ENCODE peak calls at places on chromosomes 13 and 19, in seven cellular contexts. A is colonic mucosa, X is ovary, Z is neural crest cell, O is bronchial epithelial cell, B is omental fat pad, I is A549. M is an unnamed sample.

GRCh38 chr13:99812611-99813010 is 159.0 kb downstream of the ZIC5 start:
- DNase-seq in A (no peak), X (no peak), Z (no peak), O (peak; percentile 3), B (no peak), I (peak; percentile 11), M (peak; percentile 16)

GRCh38 chr13:29502391-29503008 is 93.0 kb downstream of the SLC7A1 start:
- DNase-seq in A (no peak), X (no peak), Z (no peak), O (no peak), B (no peak), I (no peak), M (no peak)

GRCh38 chr19:17830567-17831418 is 9.5 kb upstream of the INSL3 start:
- DNase-seq in A (peak; percentile 92), X (peak; percentile 95), Z (peak; percentile 62), O (peak; percentile 74), B (no peak), I (peak; percentile 91), M (no peak)

GRCh38 chr13:27678306-27679040 is 56.8 kb downstream of the POLR1D start:
- DNase-seq in A (peak; percentile 22), X (no peak), Z (no peak), O (peak; percentile 81), B (no peak), I (no peak), M (no peak)

GRCh38 chr13:30158774-30159445 is 148.4 kb downstream of the KATNAL1 start:
- DNase-seq in A (no peak), X (peak; percentile 38), Z (no peak), O (no peak), B (no peak), I (no peak), M (peak; percentile 9)

GRCh38 chr13:100176781-100177389 is 88.0 kb downstream of the PCCA start:
- DNase-seq in A (no peak), X (no peak), Z (no peak), O (peak; percentile 54), B (no peak), I (no peak), M (no peak)

GRCh38 chr13:50366488-50367174 is 351.4 kb downstream of the KCNRG start:
- DNase-seq in A (no peak), X (no peak), Z (no peak), O (no peak), B (no peak), I (no peak), M (no peak)

GRCh38 chr19:3190921-3191805 is 5.4 kb downstream of the NCLN start:
- DNase-seq in A (no peak), X (no peak), Z (no peak), O (no peak), B (no peak), I (no peak), M (no peak)

GRCh38 chr13:97474581-97474980 is 40.6 kb downstream of the RAP2A start:
- DNase-seq in A (no peak), X (no peak), Z (no peak), O (no peak), B (no peak), I (no peak), M (no peak)

GRCh38 chr13:29125934-29126424 is 305.8 kb downstream of the MTUS2 start:
- DNase-seq in A (no peak), X (no peak), Z (no peak), O (no peak), B (no peak), I (no peak), M (no peak)

GRCh38 chr13:51758691-51759090 is 45.3 kb downstream of the DHRS12 start:
- DNase-seq in A (no peak), X (no peak), Z (no peak), O (no peak), B (no peak), I (no peak), M (no peak)

GRCh38 chr19:12997967-12998940 is 3.0 kb downstream of the NFIX start:
- DNase-seq in A (no peak), X (no peak), Z (no peak), O (no peak), B (no peak), I (no peak), M (no peak)

GRCh38 chr13:34749046-34749445 is 193.0 kb upstream of the NBEA start:
- DNase-seq in A (no peak), X (no peak), Z (no peak), O (peak; percentile 43), B (no peak), I (no peak), M (no peak)

GRCh38 chr19:31314849-31315620 is 34.2 kb downstream of the TSHZ3 start:
- DNase-seq in A (no peak), X (no peak), Z (no peak), O (no peak), B (no peak), I (peak; percentile 20), M (no peak)

GRCh38 chr19:29014857-29015436 is 198.0 kb downstream of the UQCRFS1 start:
- DNase-seq in A (no peak), X (no peak), Z (no peak), O (no peak), B (no peak), I (peak; percentile 20), M (no peak)

GRCh38 chr19:4580021-4580901 is 20.8 kb upstream of the SEMA6B start:
- DNase-seq in A (no peak), X (no peak), Z (no peak), O (no peak), B (no peak), I (no peak), M (no peak)
- TF ChIP-seq CTCF in A (no peak), X (no peak), Z (no peak), O (peak; percentile 29), B (no peak), I (peak; percentile 18), M (no peak)

DNA sequence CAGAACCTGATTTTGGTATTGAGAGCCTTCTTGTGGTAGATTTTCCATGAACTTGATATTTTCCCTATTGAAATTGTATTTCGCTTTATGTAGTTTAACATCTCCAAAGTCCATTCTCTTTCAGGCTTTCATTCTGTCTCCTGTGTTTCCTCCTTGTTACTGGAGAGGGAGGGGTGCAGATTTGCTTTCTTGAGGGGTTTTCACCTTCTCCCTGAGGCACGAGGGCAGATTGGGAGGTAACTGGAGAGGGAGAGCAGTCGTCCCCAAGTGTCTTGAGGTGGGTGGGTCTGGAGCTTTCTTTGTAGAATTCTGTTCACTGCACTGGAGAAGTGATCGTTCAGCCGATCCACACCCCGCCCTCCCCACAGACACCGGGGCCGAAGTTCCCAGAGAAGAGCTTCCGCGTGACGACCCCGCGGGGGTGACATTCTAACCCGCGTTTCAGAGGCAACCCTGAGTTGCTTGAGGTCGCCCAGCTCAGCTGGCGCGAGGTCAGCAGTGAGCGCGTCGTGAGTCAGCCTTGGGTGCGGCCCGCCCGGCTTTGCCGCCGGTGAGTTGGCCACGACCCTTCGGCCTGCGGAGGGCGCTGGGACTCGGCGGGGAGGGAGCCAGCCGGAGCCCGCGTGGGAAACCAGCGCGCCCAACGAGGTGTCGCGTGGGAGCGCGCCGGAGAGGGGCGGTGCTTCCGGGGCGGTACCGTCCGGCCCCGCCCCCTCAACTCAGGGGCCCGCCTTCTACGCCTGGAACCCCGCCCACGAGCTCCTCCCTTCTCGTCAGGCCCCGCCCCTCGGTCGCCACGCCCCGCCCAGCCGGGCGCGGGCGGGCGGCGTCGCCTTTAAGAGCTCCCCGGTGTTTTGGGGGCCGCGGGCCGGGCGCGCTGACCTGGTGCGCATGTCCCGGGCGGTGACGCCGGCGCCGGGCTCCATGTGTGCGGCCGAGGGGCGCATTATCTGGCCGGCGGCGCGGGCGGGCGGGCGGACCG is at the start of gene GATAD2A:
- DNase-seq in A (peak; percentile 96), X (peak; percentile 92), Z (peak; percentile 91), O (peak; percentile 87), B (peak; percentile 84), I (peak; percentile 87), M (peak; percentile 85)
- TF ChIP-seq CTCF in A (no peak), X (no peak), Z (no peak), O (peak; percentile 50), B (no peak), I (no peak), M (no peak)

DNA sequence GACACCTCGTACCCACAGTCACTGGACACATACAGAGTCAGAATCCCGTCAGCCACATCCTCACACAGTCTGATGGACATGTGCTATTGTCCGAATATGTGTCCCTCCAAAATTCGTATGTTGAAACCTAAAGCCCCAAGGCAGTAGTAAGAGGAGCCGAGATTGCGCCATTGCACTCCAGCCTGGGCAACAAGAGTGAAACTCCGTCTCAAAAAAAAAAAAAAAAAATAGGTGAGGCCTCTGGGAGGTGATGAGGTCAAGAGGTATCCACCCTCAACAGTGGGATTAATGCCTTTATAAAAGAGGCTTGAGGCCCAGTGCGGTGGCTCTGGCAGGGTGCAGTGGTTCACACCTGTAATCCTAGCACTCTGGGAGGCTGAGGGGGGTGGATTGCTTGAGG is 2.7 kb upstream of the DENND1C start:
- DNase-seq in A (no peak), X (no peak), Z (no peak), O (no peak), B (no peak), I (no peak), M (no peak)
- TF ChIP-seq CTCF in A (no peak), X (no peak), Z (no peak), O (no peak), B (no peak), I (no peak), M (no peak)

GRCh38 chr13:98557934-98558630 is 18.8 kb downstream of the STK24 start:
- DNase-seq in A (no peak), X (no peak), Z (no peak), O (peak; percentile 59), B (no peak), I (no peak), M (no peak)

GRCh38 chr13:98563071-98563470 is 13.8 kb downstream of the STK24 start:
- DNase-seq in A (no peak), X (no peak), Z (no peak), O (no peak), B (no peak), I (no peak), M (no peak)

GRCh38 chr13:98556417-98556816 is 20.5 kb downstream of the STK24 start:
- DNase-seq in A (no peak), X (no peak), Z (no peak), O (no peak), B (no peak), I (no peak), M (no peak)

DNA sequence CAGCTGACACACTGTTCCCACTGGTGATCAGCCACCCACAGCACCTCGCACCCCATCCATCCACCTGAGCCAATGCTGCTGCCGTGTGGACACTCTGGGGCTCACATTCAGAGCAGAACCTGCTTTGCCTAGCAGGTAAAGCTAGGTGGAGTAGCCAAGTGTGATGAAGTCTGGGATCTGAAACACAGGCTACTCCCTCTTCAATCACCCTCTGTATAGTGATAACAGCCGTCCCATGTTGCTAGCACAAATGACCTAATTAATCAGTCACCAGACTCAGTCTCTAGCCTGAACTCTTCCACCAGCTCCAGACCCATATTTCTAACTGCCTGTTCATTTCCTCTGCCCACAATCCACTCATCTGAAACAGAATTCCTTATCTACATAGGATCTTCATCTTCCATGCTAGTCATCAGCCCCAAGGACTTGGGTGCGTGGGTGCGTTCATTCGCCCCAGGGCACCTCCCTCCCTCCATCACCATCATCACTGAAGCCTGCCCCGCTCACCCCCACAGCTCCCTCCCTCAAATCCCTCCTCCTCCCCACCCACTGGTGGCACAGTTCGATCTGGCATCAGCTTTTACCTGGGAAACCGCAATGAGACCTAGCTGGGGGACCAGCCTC is 19.8 kb downstream of the STK24 start:
- DNase-seq in A (no peak), X (no peak), Z (no peak), O (no peak), B (no peak), I (no peak), M (no peak)
- TF ChIP-seq CTCF in A (no peak), X (no peak), Z (no peak), O (peak; percentile 29), B (no peak), I (no peak), M (no peak)